ENCODE peak calls at places on chromosome 13, in eight cellular contexts. K is heart right ventricle, V is psoas muscle, N is transverse colon, O is A549, F is cardiac muscle cell, Z is Peyer's patch, R is heart left ventricle. E is an unnamed sample.

GRCh38 chr13:22931576-22931975 is 249.2 kb upstream of the SGCG start:
- DNase-seq in Z (no peak), K (no peak), N (no peak), R (no peak), V (no peak), O (no peak), F (no peak), E (no peak)

GRCh38 chr13:81726037-81726726 is 1385.3 kb upstream of the SPRY2 start:
- DNase-seq in V (no peak), N (no peak), Z (no peak), R (no peak), K (no peak), F (no peak), O (no peak), E (no peak)

GRCh38 chr13:23469901-23470525 is 36.5 kb upstream of the SACS start:
- DNase-seq in V (no peak), R (no peak), N (no peak), F (no peak), Z (no peak), O (peak), K (no peak), E (no peak)

GRCh38 chr13:74586839-74587238 is 452.6 kb upstream of the KLF12 start:
- DNase-seq in V (no peak), N (no peak), Z (no peak), K (no peak), O (no peak), F (no peak), R (no peak), E (no peak)

GRCh38 chr13:113860579-113861432 is 3.1 kb downstream of the GAS6 start:
- DNase-seq in O (no peak), K (no peak), F (peak), Z (no peak), V (no peak), R (peak), N (peak), E (no peak)

GRCh38 chr13:106405731-106406130 is 129.7 kb downstream of the EFNB2 start:
- DNase-seq in Z (no peak), F (no peak), V (no peak), R (no peak), O (no peak), N (no peak), K (no peak), E (no peak)

GRCh38 chr13:35160921-35161320 is 218.9 kb downstream of the NBEA start:
- DNase-seq in O (no peak), Z (no peak), K (no peak), R (no peak), F (no peak), V (no peak), N (no peak), E (no peak)

GRCh38 chr13:97945342-97945741 is 8.1 kb upstream of the IPO5 start:
- DNase-seq in V (no peak), F (no peak), K (no peak), O (no peak), R (no peak), Z (no peak), N (no peak), E (no peak)

GRCh38 chr13:51770681-51771417 is 33.1 kb downstream of the DHRS12 start:
- DNase-seq in R (no peak), N (no peak), O (no peak), V (no peak), F (no peak), Z (peak), K (no peak), E (peak)

GRCh38 chr13:111625526-111626315 is 305.3 kb downstream of the TEX29 start:
- DNase-seq in O (no peak), K (no peak), N (no peak), R (no peak), V (no peak), Z (no peak), F (no peak), E (no peak)

GRCh38 chr13:44899967-44900366 is 89.3 kb downstream of the NUFIP1 start:
- DNase-seq in F (no peak), O (no peak), K (no peak), R (no peak), N (no peak), V (no peak), Z (no peak), E (no peak)

GRCh38 chr13:45238945-45239795 is 38.3 kb upstream of the KCTD4 start:
- DNase-seq in Z (no peak), F (no peak), K (no peak), N (no peak), O (no peak), R (no peak), V (no peak), E (no peak)

GRCh38 chr13:34458756-34459462 is 483.2 kb upstream of the NBEA start:
- DNase-seq in Z (no peak), O (peak), N (no peak), F (no peak), V (no peak), K (no peak), R (no peak), E (no peak)

GRCh38 chr13:101210774-101211173 is 205.5 kb downstream of the NALCN start:
- DNase-seq in R (no peak), O (no peak), N (no peak), K (no peak), V (no peak), Z (no peak), F (no peak), E (no peak)
- H3K27ac ChIP-seq in R (no peak), O (peak), N (no peak), K (no peak), V (no peak), Z (no peak), F (no peak), E (no peak)

GRCh38 chr13:25691654-25692053 is 319.9 kb downstream of the ATP8A2 start:
- DNase-seq in O (no peak), Z (no peak), F (no peak), N (no peak), V (no peak), R (no peak), K (no peak), E (no peak)
- H3K4me3 ChIP-seq in O (no peak), Z (no peak), F (no peak), N (no peak), V (peak), R (no peak), K (no peak), E (no peak)

DNA sequence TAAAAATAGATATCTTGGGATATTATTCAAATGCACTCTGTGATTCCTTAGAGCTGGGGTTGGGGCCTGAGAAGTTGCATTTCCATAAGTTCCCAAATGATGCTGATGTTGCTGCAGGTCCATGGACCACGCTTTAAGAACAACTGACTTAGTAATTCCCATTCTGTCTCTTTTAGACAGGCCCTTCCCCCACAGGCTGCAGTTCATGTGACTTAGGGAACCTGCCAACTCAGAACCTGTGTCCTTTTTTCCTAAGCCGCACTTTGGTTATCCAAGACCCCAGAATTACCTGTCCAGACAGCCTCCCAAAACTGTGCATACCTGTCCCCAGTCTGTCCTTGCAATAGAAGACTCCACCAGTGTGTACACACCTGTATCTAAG is 1.7 kb upstream of the ITGBL1 start:
- DNase-seq in K (no peak), Z (no peak), N (no peak), R (no peak), O (no peak), V (no peak), F (no peak), E (no peak)
- H3K27ac ChIP-seq in K (no peak), Z (no peak), N (no peak), R (no peak), O (peak), V (no peak), F (no peak), E (no peak)

GRCh38 chr13:77696006-77696862 is 1.3 kb upstream of the SLAIN1 start:
- DNase-seq in R (no peak), F (peak), O (no peak), K (no peak), V (no peak), Z (no peak), N (no peak), E (peak)

GRCh38 chr13:77698211-77699058 is 948 bp downstream of the SLAIN1 start:
- DNase-seq in K (peak), O (no peak), Z (peak), R (peak), N (peak), F (peak), V (peak), E (peak)

GRCh38 chr13:77697208-77698103 is at the start of gene SLAIN1:
- DNase-seq in R (peak), V (peak), N (peak), K (peak), Z (peak), O (peak), F (peak), E (peak)

GRCh38 chr13:77699059-77699680 is 1.7 kb downstream of the SLAIN1 start:
- DNase-seq in R (no peak), Z (no peak), K (no peak), F (no peak), O (no peak), N (no peak), V (no peak), E (no peak)

GRCh38 chr13:77696863-77697207 is 652 bp upstream of the SLAIN1 start:
- DNase-seq in F (no peak), N (no peak), V (no peak), O (no peak), K (no peak), R (no peak), Z (no peak), E (no peak)
- H3K4me3 ChIP-seq in F (peak), N (peak), V (peak), O (peak), K (peak), R (peak), Z (peak), E (peak)

GRCh38 chr13:19960673-19961015 is 2.1 kb downstream of the ZMYM2 start:
- DNase-seq in O (no peak), F (no peak), Z (no peak), K (no peak), V (no peak), N (no peak), R (no peak), E (no peak)
- H3K27ac ChIP-seq in O (no peak), F (peak), Z (no peak), K (no peak), V (peak), N (peak), R (peak), E (no peak)

DNA sequence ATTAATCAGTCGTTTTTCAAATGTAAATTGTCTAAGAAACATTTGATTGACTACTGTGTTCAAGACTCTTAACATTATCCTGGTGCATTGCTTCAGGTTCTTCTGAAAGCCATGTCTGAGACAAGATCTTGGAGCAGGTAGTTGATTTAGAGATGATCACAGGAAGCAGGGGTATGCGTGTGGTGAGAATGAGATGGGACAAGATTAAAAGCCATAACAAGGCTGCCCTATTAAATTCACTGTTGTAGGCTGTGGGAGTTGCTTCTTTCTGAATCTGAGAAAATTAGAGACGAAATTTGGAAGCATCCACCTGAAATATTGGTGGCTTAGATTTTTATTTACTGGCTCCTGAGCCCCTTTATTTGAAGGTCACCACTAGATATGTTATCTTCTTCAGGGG is 687.4 kb upstream of the SLITRK6 start:
- DNase-seq in V (no peak), F (no peak), K (no peak), Z (no peak), R (no peak), O (no peak), N (no peak), E (no peak)
- H3K4me3 ChIP-seq in V (no peak), F (no peak), K (no peak), Z (no peak), R (no peak), O (no peak), N (no peak), E (no peak)

GRCh38 chr13:79385694-79386093 is 20.4 kb downstream of the RBM26 start:
- DNase-seq in F (no peak), K (no peak), R (no peak), O (no peak), N (no peak), Z (no peak), V (no peak), E (no peak)
- H3K27ac ChIP-seq in F (no peak), K (no peak), R (no peak), O (no peak), N (no peak), Z (no peak), V (peak), E (peak)

GRCh38 chr13:50513528-50513863 is 330.0 kb downstream of the DLEU7 start:
- DNase-seq in V (no peak), F (no peak), R (no peak), O (no peak), Z (no peak), N (no peak), K (no peak), E (no peak)

GRCh38 chr13:50514249-50514648 is 329.2 kb downstream of the DLEU7 start:
- DNase-seq in F (no peak), N (no peak), Z (no peak), R (no peak), K (no peak), V (no peak), O (no peak), E (no peak)

GRCh38 chr13:50509771-50510441 is 333.6 kb downstream of the DLEU7 start:
- DNase-seq in V (no peak), N (no peak), O (no peak), K (no peak), Z (no peak), F (no peak), R (no peak), E (no peak)

GRCh38 chr13:50512602-50513527 is 330.6 kb downstream of the DLEU7 start:
- DNase-seq in Z (peak), R (peak), O (no peak), K (peak), V (peak), N (peak), F (peak), E (no peak)

DNA sequence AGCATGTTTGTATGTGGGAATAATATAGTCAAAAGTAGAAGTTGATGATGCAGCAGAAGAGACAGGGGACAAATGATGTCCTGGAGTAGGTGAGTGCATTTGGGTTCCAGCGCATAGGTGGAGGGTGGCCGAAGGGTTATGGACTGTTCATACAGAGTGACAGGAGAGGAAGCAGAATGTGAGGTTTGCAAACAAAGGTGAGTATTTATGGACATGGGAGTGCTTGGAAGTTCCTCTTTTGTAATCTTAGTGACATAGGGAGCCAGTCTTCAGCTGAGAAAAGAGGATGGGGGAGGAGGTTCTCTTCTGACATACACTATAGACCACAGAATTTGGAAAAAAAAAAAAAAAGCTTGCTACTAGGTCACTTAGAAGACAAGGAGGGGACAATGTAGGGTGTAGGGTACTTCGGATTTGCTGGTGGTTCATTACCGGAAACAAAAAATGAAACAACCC is 331.6 kb downstream of the DLEU7 start:
- DNase-seq in F (no peak), O (no peak), V (no peak), Z (no peak), R (no peak), N (peak), K (no peak), E (no peak)
- H3K4me3 ChIP-seq in F (no peak), O (no peak), V (peak), Z (peak), R (no peak), N (peak), K (peak), E (peak)

DNA sequence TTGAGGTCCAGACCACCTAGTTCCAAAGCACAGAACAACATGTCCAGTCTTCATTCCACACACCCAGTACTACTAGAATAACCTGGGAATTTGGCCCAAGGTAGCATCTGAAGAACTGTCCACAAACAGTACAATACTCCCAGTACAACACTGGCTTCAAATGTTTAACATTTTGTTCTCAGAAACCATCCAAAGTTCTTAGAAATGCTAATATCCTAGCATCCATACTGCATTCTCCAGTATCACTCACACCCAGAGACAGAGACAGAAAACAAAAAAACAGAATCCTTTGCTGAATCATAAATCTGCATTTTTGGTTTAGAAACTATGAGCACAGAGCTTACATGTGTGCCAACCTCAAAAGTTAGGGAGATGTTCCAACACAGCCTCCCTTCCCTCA is 490.8 kb downstream of the FOXO1 start:
- DNase-seq in K (no peak), O (no peak), Z (no peak), F (no peak), R (no peak), V (no peak), N (no peak), E (no peak)
- H3K27ac ChIP-seq in K (no peak), O (no peak), Z (no peak), F (no peak), R (no peak), V (no peak), N (no peak), E (no peak)

GRCh38 chr13:75761373-75761772 is 125.2 kb downstream of the LMO7 start:
- DNase-seq in O (no peak), K (no peak), R (no peak), V (no peak), F (no peak), Z (no peak), N (no peak), E (no peak)
- H3K4me3 ChIP-seq in O (peak), K (peak), R (peak), V (peak), F (peak), Z (no peak), N (peak), E (peak)